ENCODE peak calls at places on chromosome 6, in five cellular contexts. I is cerebellar cortex, Y is upper lobe of right lung, Z is nucleus accumbens, H is AG20443. V is an unnamed sample.

GRCh38 chr6:140366991-140367390 is 992.5 kb upstream of the CITED2 start:
- DNase-seq in I (no peak), Y (no peak), Z (no peak), H (no peak), V (no peak)

GRCh38 chr6:30918675-30919074 is 4.6 kb downstream of the VARS2 start:
- DNase-seq in I (no peak), Y (no peak), Z (no peak), H (no peak), V (no peak)

GRCh38 chr6:71419954-71420692 is 131.5 kb downstream of the OGFRL1 start:
- DNase-seq in I (no peak), Y (peak; percentile 82), Z (peak; percentile 55), H (peak; percentile 70), V (peak; percentile 23)

GRCh38 chr6:55636406-55637102 is 57.6 kb upstream of the HMGCLL1 start:
- DNase-seq in I (no peak), Y (no peak), Z (no peak), H (no peak), V (no peak)

GRCh38 chr6:133254552-133255228 is 13.5 kb downstream of the EYA4 start:
- DNase-seq in I (no peak), Y (no peak), Z (no peak), H (no peak), V (no peak)

GRCh38 chr6:135568366-135568765 is 70.8 kb upstream of the AHI1 start:
- DNase-seq in I (no peak), Y (no peak), Z (no peak), H (peak; percentile 51), V (no peak)

GRCh38 chr6:4791174-4791573 is 15.0 kb downstream of the CDYL start:
- DNase-seq in I (no peak), Y (no peak), Z (no peak), H (no peak), V (no peak)

GRCh38 chr6:69026243-69026642 is 391.2 kb downstream of the ADGRB3 start:
- DNase-seq in I (no peak), Y (no peak), Z (no peak), H (no peak), V (no peak)

GRCh38 chr6:3644613-3645012 is 106.9 kb downstream of the PXDC1 start:
- DNase-seq in I (no peak), Y (no peak), Z (no peak), H (no peak), V (no peak)

GRCh38 chr6:89368107-89368506 is 15.6 kb upstream of the UBE2J1 start:
- DNase-seq in I (peak; percentile 76), Y (no peak), Z (peak; percentile 39), H (peak; percentile 59), V (peak; percentile 79)

GRCh38 chr6:46653439-46653942 is 716 bp downstream of the SLC25A27 start:
- DNase-seq in I (peak; percentile 42), Y (no peak), Z (no peak), H (no peak), V (peak; percentile 60)

GRCh38 chr6:30725713-30726505 is 5.8 kb downstream of the TUBB start:
- DNase-seq in I (peak; percentile 86), Y (no peak), Z (no peak), H (peak; percentile 13), V (peak; percentile 62)

GRCh38 chr6:121143476-121143875 is 190.8 kb downstream of the TBC1D32 start:
- DNase-seq in I (no peak), Y (no peak), Z (no peak), H (peak; percentile 3), V (no peak)

GRCh38 chr6:100176321-100176950 is 182.4 kb upstream of the MCHR2 start:
- DNase-seq in I (peak; percentile 7), Y (no peak), Z (no peak), H (peak; percentile 35), V (no peak)

GRCh38 chr6:137699036-137699683 is 167.9 kb upstream of the TNFAIP3 start:
- DNase-seq in I (no peak), Y (no peak), Z (no peak), H (peak; percentile 21), V (no peak)

GRCh38 chr6:31775184-31775583 is 1.9 kb downstream of the VWA7 start:
- DNase-seq in I (no peak), Y (no peak), Z (no peak), H (no peak), V (no peak)

GRCh38 chr6:8619853-8620252 is 184.5 kb upstream of the SLC35B3 start:
- DNase-seq in I (no peak), Y (no peak), Z (no peak), H (no peak), V (no peak)

GRCh38 chr6:96913621-96914020 is 10.9 kb upstream of the KLHL32 start:
- DNase-seq in I (no peak), Y (no peak), Z (no peak), H (no peak), V (no peak)

GRCh38 chr6:70281923-70282902 is 20.7 kb downstream of the COL9A1 start:
- DNase-seq in I (no peak), Y (no peak), Z (no peak), H (no peak), V (no peak)

GRCh38 chr6:21003780-21004541 is 469.7 kb downstream of the CDKAL1 start:
- DNase-seq in I (no peak), Y (no peak), Z (no peak), H (peak; percentile 17), V (no peak)

GRCh38 chr6:152305672-152306071 is 331.5 kb downstream of the SYNE1 start:
- DNase-seq in I (no peak), Y (no peak), Z (no peak), H (no peak), V (no peak)

GRCh38 chr6:27176096-27176495 is 71.4 kb upstream of the PRSS16 start:
- DNase-seq in I (no peak), Y (no peak), Z (no peak), H (no peak), V (no peak)

V was measured in G401.